ENCODE peak calls at places on chromosomes 13 and 19, in nine cellular contexts. One of them, this sample, is unnamed.

GRCh38 chr13:27360562-27360961 is 63.9 kb upstream of the GTF3A start:
- DNase-seq in sciatic nerve: no peak
- DNase-seq in GDM1: no peak
- DNase-seq in AG09319: no peak
- DNase-seq in nephron progenitor cell: no peak
- DNase-seq in ELR: no peak
- DNase-seq in GM13977: no peak
- DNase-seq in left lung: no peak
- DNase-seq in heart right ventricle: no peak
- DNase-seq in this sample: no peak

GRCh38 chr19:6709549-6709948 is 10.9 kb downstream of the C3 start:
- DNase-seq in sciatic nerve: no peak
- DNase-seq in GDM1: no peak
- DNase-seq in AG09319: no peak
- DNase-seq in nephron progenitor cell: no peak
- DNase-seq in ELR: no peak
- DNase-seq in GM13977: no peak
- DNase-seq in left lung: peak; percentile 40
- DNase-seq in heart right ventricle: no peak
- DNase-seq in this sample: no peak

GRCh38 chr13:110590577-110590976 is 24.8 kb upstream of the NAXD start:
- DNase-seq in sciatic nerve: peak; percentile 46
- DNase-seq in GDM1: no peak
- DNase-seq in AG09319: no peak
- DNase-seq in nephron progenitor cell: no peak
- DNase-seq in ELR: no peak
- DNase-seq in GM13977: no peak
- DNase-seq in left lung: no peak
- DNase-seq in heart right ventricle: no peak
- DNase-seq in this sample: no peak

GRCh38 chr13:112619730-112620639 is 32.0 kb upstream of the TUBGCP3 start:
- DNase-seq in sciatic nerve: no peak
- DNase-seq in GDM1: no peak
- DNase-seq in AG09319: no peak
- DNase-seq in nephron progenitor cell: peak; percentile 65
- DNase-seq in ELR: peak; percentile 19
- DNase-seq in GM13977: no peak
- DNase-seq in left lung: no peak
- DNase-seq in heart right ventricle: no peak
- DNase-seq in this sample: no peak

GRCh38 chr19:23145617-23146415 is 29.0 kb downstream of the ZNF730 start:
- DNase-seq in sciatic nerve: no peak
- DNase-seq in GDM1: no peak
- DNase-seq in AG09319: no peak
- DNase-seq in nephron progenitor cell: no peak
- DNase-seq in ELR: no peak
- DNase-seq in GM13977: no peak
- DNase-seq in left lung: no peak
- DNase-seq in heart right ventricle: no peak
- DNase-seq in this sample: no peak

GRCh38 chr19:21358768-21359451 is at the start of gene ZNF738:
- DNase-seq in sciatic nerve: peak; percentile 94
- DNase-seq in GDM1: peak; percentile 88
- DNase-seq in AG09319: peak; percentile 80
- DNase-seq in nephron progenitor cell: peak; percentile 84
- DNase-seq in ELR: peak; percentile 97
- DNase-seq in GM13977: peak; percentile 85
- DNase-seq in left lung: peak; percentile 87
- DNase-seq in heart right ventricle: peak; percentile 95
- DNase-seq in this sample: peak; percentile 91

GRCh38 chr13:67934615-67935330 is 704.6 kb upstream of the PCDH9 start:
- DNase-seq in sciatic nerve: no peak
- DNase-seq in GDM1: no peak
- DNase-seq in AG09319: no peak
- DNase-seq in nephron progenitor cell: no peak
- DNase-seq in ELR: no peak
- DNase-seq in GM13977: no peak
- DNase-seq in left lung: no peak
- DNase-seq in heart right ventricle: no peak
- DNase-seq in this sample: no peak

GRCh38 chr19:55304980-55305379 is 20.2 kb downstream of the TMEM150B start:
- DNase-seq in sciatic nerve: no peak
- DNase-seq in GDM1: no peak
- DNase-seq in AG09319: no peak
- DNase-seq in nephron progenitor cell: no peak
- DNase-seq in ELR: no peak
- DNase-seq in GM13977: no peak
- DNase-seq in left lung: no peak
- DNase-seq in heart right ventricle: no peak
- DNase-seq in this sample: no peak

GRCh38 chr13:27923794-27924528 is 4.2 kb downstream of the PDX1 start:
- DNase-seq in sciatic nerve: no peak
- DNase-seq in GDM1: no peak
- DNase-seq in AG09319: no peak
- DNase-seq in nephron progenitor cell: peak; percentile 51
- DNase-seq in ELR: no peak
- DNase-seq in GM13977: peak; percentile 36
- DNase-seq in left lung: peak; percentile 78
- DNase-seq in heart right ventricle: no peak
- DNase-seq in this sample: no peak

GRCh38 chr19:46821512-46822359 is 28.9 kb downstream of the AP2S1 start:
- DNase-seq in sciatic nerve: no peak
- DNase-seq in GDM1: no peak
- DNase-seq in AG09319: no peak
- DNase-seq in nephron progenitor cell: no peak
- DNase-seq in ELR: no peak
- DNase-seq in GM13977: peak; percentile 56
- DNase-seq in left lung: no peak
- DNase-seq in heart right ventricle: no peak
- DNase-seq in this sample: no peak

GRCh38 chr19:6678690-6679109 is 8.7 kb upstream of the TNFSF14 start:
- DNase-seq in sciatic nerve: no peak
- DNase-seq in GDM1: no peak
- DNase-seq in AG09319: no peak
- DNase-seq in nephron progenitor cell: no peak
- DNase-seq in ELR: peak; percentile 77
- DNase-seq in GM13977: no peak
- DNase-seq in left lung: no peak
- DNase-seq in heart right ventricle: no peak
- DNase-seq in this sample: no peak

GRCh38 chr13:26872444-26873173 is 112.0 kb upstream of the GPR12 start:
- DNase-seq in sciatic nerve: peak; percentile 67
- DNase-seq in GDM1: peak; percentile 45
- DNase-seq in AG09319: no peak
- DNase-seq in nephron progenitor cell: peak; percentile 88
- DNase-seq in ELR: peak; percentile 64
- DNase-seq in GM13977: peak; percentile 52
- DNase-seq in left lung: no peak
- DNase-seq in heart right ventricle: peak; percentile 40
- DNase-seq in this sample: no peak

GRCh38 chr13:27476943-27477681 is 26.7 kb upstream of the MTIF3 start:
- DNase-seq in sciatic nerve: no peak
- DNase-seq in GDM1: no peak
- DNase-seq in AG09319: peak; percentile 3
- DNase-seq in nephron progenitor cell: no peak
- DNase-seq in ELR: peak; percentile 45
- DNase-seq in GM13977: peak; percentile 43
- DNase-seq in left lung: no peak
- DNase-seq in heart right ventricle: no peak
- DNase-seq in this sample: no peak

GRCh38 chr19:58361900-58362271 is 665 bp downstream of the ZNF497 start:
- DNase-seq in sciatic nerve: peak; percentile 75
- DNase-seq in GDM1: peak; percentile 36
- DNase-seq in AG09319: no peak
- DNase-seq in nephron progenitor cell: no peak
- DNase-seq in ELR: peak; percentile 54
- DNase-seq in GM13977: peak; percentile 70
- DNase-seq in left lung: peak; percentile 84
- DNase-seq in heart right ventricle: peak; percentile 47
- DNase-seq in this sample: peak; percentile 35

GRCh38 chr19:14056741-14057356 is 5.0 kb downstream of the PALM3 start:
- DNase-seq in sciatic nerve: no peak
- DNase-seq in GDM1: no peak
- DNase-seq in AG09319: no peak
- DNase-seq in nephron progenitor cell: no peak
- DNase-seq in ELR: no peak
- DNase-seq in GM13977: no peak
- DNase-seq in left lung: no peak
- DNase-seq in heart right ventricle: no peak
- DNase-seq in this sample: no peak

GRCh38 chr13:113586661-113587479 is 2.3 kb downstream of the TFDP1 start:
- DNase-seq in sciatic nerve: peak; percentile 47
- DNase-seq in GDM1: no peak
- DNase-seq in AG09319: no peak
- DNase-seq in nephron progenitor cell: no peak
- DNase-seq in ELR: no peak
- DNase-seq in GM13977: no peak
- DNase-seq in left lung: no peak
- DNase-seq in heart right ventricle: no peak
- DNase-seq in this sample: no peak

GRCh38 chr19:23071087-23071511 is 45.7 kb upstream of the ZNF730 start:
- DNase-seq in sciatic nerve: peak; percentile 55
- DNase-seq in GDM1: no peak
- DNase-seq in AG09319: no peak
- DNase-seq in nephron progenitor cell: no peak
- DNase-seq in ELR: peak; percentile 49
- DNase-seq in GM13977: peak; percentile 63
- DNase-seq in left lung: peak; percentile 82
- DNase-seq in heart right ventricle: peak; percentile 22
- DNase-seq in this sample: no peak

GRCh38 chr19:54461201-54462071 is 2.1 kb downstream of the LENG9 start:
- DNase-seq in sciatic nerve: no peak
- DNase-seq in GDM1: no peak
- DNase-seq in AG09319: no peak
- DNase-seq in nephron progenitor cell: no peak
- DNase-seq in ELR: no peak
- DNase-seq in GM13977: no peak
- DNase-seq in left lung: peak; percentile 81
- DNase-seq in heart right ventricle: no peak
- DNase-seq in this sample: no peak

GRCh38 chr19:37362733-37363132 is 8.2 kb upstream of the ZNF527 start:
- DNase-seq in sciatic nerve: no peak
- DNase-seq in GDM1: no peak
- DNase-seq in AG09319: no peak
- DNase-seq in nephron progenitor cell: no peak
- DNase-seq in ELR: peak; percentile 33
- DNase-seq in GM13977: no peak
- DNase-seq in left lung: no peak
- DNase-seq in heart right ventricle: no peak
- DNase-seq in this sample: no peak